ENCODE peak calls at places on chromosomes 13 and 19, in eight cellular contexts. S is Karpas-422, W is H1, H is PC-3, B is IMR-90, V is keratinocyte, E is mesendoderm, M is fibroblast of lung. J is an unnamed sample.

GRCh38 chr13:79780240-79780639 is 299.3 kb downstream of the NDFIP2 start:
- DNase-seq in S (no peak), W (no peak), H (no peak), B (peak), V (no peak), E (no peak), M (peak), J (no peak)

GRCh38 chr19:2820112-2820702 is 539 bp downstream of the ZNF554 start:
- DNase-seq in S (peak), W (no peak), H (no peak), B (no peak), V (no peak), E (peak), M (no peak), J (no peak)

GRCh38 chr19:13691569-13691968 is 72.8 kb upstream of the MRI1 start:
- DNase-seq in S (no peak), W (no peak), H (no peak), B (no peak), V (no peak), E (no peak), M (no peak), J (no peak)

GRCh38 chr13:18628428-18628827 is 553.2 kb downstream of the TUBA3C start:
- DNase-seq in S (no peak), W (no peak), H (no peak), B (no peak), V (no peak), E (no peak), M (no peak), J (peak)

GRCh38 chr19:1455336-1456120 is 5.6 kb downstream of the APC2 start:
- DNase-seq in S (peak), W (peak), H (peak), B (peak), V (no peak), E (peak), M (peak), J (peak)

GRCh38 chr13:33543631-33544030 is 258.1 kb upstream of the STARD13 start:
- DNase-seq in S (peak), W (no peak), H (peak), B (no peak), V (no peak), E (peak), M (peak), J (no peak)

GRCh38 chr13:20173121-20173746 is 12.4 kb upstream of the GJA3 start:
- DNase-seq in S (peak), W (no peak), H (no peak), B (peak), V (no peak), E (no peak), M (peak), J (no peak)

GRCh38 chr13:50080856-50081105 is 65.5 kb downstream of the KCNRG start:
- DNase-seq in S (no peak), W (no peak), H (no peak), B (peak), V (no peak), E (no peak), M (peak), J (no peak)

DNA sequence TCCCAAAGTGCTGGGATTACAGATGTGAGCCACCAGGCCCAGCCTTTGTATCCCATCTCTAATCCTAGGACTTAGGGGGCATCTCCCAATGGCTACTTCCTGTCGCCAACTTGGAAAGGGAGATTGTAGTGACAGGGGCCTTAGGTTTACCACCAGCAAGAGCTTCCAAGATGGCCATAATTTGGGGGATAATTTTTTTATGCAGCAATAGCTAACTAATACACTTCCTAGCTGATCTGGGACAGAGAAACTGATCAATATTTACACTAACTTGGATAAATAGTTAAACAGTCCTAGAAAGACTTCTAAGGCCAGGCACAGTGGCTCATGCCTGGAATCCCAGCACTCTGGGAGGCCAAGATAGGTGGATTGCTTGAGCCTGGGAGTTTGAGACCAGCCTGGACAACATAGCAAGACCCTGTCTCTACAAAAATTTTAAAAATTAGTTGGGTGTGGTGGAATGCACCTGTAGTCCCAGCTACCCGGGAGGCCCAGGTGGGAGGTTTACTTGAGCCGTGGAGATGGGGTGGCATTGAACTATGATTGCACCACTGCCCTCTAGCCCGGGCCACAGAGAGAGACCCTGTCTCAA is 5.3 kb upstream of the COLGALT1 start:
- DNase-seq in S (no peak), W (no peak), H (no peak), B (no peak), V (no peak), E (no peak), M (no peak), J (peak)
- H3K4me2 ChIP-seq in S (no peak), W (no peak), H (no peak), B (no peak), V (no peak), E (no peak), M (no peak), J (no peak)

GRCh38 chr19:45470147-45471081 is 2.6 kb downstream of the FOSB start:
- DNase-seq in S (no peak), W (no peak), H (peak), B (peak), V (peak), E (peak), M (no peak), J (peak)
- H3K4me2 ChIP-seq in S (peak), W (peak), H (peak), B (peak), V (peak), E (no peak), M (peak), J (peak)

GRCh38 chr13:108733141-108733540 is 103.7 kb downstream of the MYO16 start:
- DNase-seq in S (no peak), W (no peak), H (no peak), B (no peak), V (no peak), E (no peak), M (no peak), J (no peak)

DNA sequence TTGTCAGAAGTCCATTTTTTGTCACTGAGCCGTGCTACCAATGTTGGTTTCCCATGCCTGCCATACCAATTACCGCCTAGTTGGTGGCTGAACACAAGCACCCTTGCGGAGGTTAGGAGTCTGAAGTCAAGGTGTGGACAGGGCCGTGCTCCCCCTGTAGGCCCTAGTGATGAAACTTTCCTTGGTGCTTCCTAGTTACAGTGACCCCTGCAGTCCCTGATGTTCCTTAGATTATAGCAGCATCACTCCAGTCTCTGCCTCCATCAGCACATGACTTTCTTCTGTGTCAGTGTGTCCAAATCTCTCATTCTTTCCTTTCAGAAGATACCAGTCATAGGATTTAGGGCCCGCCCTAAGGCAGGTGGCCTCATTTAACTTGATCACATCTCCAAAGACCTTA is 99.0 kb downstream of the MYO16 start:
- DNase-seq in S (peak), W (peak), H (peak), B (no peak), V (no peak), E (peak), M (no peak), J (peak)
- H3K4me2 ChIP-seq in S (no peak), W (no peak), H (no peak), B (no peak), V (no peak), E (no peak), M (no peak), J (no peak)

DNA sequence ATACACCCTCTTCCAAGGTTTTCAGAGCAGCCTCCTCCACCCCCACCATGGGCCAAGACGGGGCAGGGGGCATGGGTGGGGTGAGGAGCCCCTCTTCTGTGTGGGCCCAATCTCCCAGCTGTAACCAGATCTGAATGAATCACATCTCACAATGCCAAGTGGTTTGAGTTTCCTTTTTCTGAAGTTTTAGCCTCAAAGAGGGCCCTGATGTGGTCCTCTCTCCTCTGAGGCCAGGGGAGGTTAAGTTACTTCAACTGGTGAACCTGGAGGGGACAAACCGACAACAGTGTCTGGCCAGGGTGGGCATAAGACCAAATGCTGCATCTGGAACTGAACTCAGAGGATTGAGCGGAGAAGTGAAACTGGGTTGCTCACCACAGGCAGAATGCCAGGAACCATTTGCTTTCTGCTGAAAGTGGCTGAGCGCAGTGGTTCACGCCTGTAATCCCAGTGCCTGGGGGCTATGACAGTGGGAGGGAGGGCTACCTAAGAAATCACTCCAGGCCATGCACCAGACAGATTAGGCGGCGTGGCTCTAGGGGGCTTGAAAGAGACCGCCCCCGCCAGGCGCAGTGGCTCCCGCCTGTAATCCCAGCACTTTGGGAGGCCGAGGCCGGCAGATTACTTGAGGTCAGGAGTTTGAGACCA is 15.4 kb upstream of the IRGC start:
- DNase-seq in S (no peak), W (no peak), H (peak), B (peak), V (peak), E (peak), M (peak), J (peak)
- H3K4me2 ChIP-seq in S (no peak), W (no peak), H (peak), B (peak), V (peak), E (no peak), M (peak), J (no peak)

GRCh38 chr13:99013951-99014350 is 36.1 kb upstream of the DOCK9 start:
- DNase-seq in S (no peak), W (no peak), H (no peak), B (no peak), V (no peak), E (peak), M (no peak), J (no peak)

GRCh38 chr13:99012539-99012938 is 34.7 kb upstream of the DOCK9 start:
- DNase-seq in S (no peak), W (no peak), H (no peak), B (no peak), V (no peak), E (no peak), M (no peak), J (no peak)

GRCh38 chr13:99014391-99014988 is 36.6 kb upstream of the DOCK9 start:
- DNase-seq in S (no peak), W (no peak), H (no peak), B (no peak), V (no peak), E (no peak), M (no peak), J (no peak)

GRCh38 chr13:99018418-99019180 is 40.7 kb upstream of the DOCK9 start:
- DNase-seq in S (no peak), W (no peak), H (peak), B (peak), V (no peak), E (no peak), M (peak), J (peak)

GRCh38 chr13:99015606-99016520 is 38.0 kb upstream of the DOCK9 start:
- DNase-seq in S (no peak), W (no peak), H (no peak), B (no peak), V (no peak), E (no peak), M (no peak), J (no peak)
- H3K4me2 ChIP-seq in S (no peak), W (no peak), H (no peak), B (no peak), V (no peak), E (no peak), M (peak), J (no peak)

DNA sequence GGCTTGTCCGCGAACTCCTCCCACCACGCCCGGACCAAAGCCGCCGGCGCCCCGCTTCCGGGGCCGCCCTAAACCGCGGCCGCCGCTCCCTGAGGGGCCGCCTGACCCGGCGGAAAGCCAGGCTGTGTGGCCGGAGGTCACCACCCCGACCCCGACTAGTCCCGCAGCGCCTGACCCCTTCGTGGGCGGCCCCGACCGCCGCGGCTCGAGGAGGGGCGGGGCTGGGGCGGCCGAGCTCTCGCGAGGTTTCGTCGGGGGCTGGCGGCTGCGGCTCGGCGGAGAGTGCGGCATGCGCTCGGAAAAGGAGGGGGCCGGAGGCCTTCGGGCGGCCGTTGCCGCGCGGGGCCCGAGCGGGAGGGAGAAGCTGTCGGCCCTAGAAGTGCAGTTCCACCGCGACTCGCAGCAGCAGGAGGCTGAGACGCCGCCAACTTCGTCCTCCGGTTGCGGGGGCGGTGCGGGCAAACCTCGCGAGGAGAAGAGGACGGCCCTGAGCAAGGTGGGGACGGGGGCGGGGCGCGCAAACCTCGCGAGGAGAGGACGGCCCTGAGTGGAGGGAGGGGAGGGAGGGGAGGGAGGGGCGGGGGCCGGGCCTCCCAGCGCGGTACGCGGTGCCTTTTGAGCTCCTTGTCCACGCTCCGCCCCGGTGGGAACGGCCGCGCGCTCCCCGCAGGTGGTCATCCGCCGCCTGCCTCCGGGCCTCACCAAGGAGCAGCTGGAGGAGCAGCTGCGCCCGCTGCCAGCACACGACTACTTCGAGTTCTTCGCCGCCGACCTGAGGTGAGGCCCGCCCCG is at the start of gene UPF3A:
- DNase-seq in S (peak), W (peak), H (peak), B (peak), V (no peak), E (peak), M (peak), J (peak)
- H3K4me2 ChIP-seq in S (peak), W (peak), H (peak), B (peak), V (peak), E (peak), M (peak), J (peak)

GRCh38 chr13:24745861-24746617 is 17.9 kb upstream of the RNF17 start:
- DNase-seq in S (no peak), W (peak), H (no peak), B (no peak), V (no peak), E (peak), M (no peak), J (no peak)

GRCh38 chr13:24746618-24747247 is 17.2 kb upstream of the RNF17 start:
- DNase-seq in S (no peak), W (peak), H (no peak), B (no peak), V (no peak), E (peak), M (no peak), J (peak)

GRCh38 chr13:24744247-24744646 is 19.7 kb upstream of the RNF17 start:
- DNase-seq in S (no peak), W (no peak), H (no peak), B (no peak), V (no peak), E (no peak), M (no peak), J (no peak)

GRCh38 chr13:24745516-24745860 is 18.5 kb upstream of the RNF17 start:
- DNase-seq in S (no peak), W (peak), H (no peak), B (no peak), V (no peak), E (no peak), M (no peak), J (no peak)

GRCh38 chr13:24747248-24748151 is 16.5 kb upstream of the RNF17 start:
- DNase-seq in S (no peak), W (peak), H (no peak), B (no peak), V (no peak), E (peak), M (peak), J (peak)
- H3K4me2 ChIP-seq in S (no peak), W (peak), H (peak), B (peak), V (peak), E (peak), M (peak), J (peak)

DNA sequence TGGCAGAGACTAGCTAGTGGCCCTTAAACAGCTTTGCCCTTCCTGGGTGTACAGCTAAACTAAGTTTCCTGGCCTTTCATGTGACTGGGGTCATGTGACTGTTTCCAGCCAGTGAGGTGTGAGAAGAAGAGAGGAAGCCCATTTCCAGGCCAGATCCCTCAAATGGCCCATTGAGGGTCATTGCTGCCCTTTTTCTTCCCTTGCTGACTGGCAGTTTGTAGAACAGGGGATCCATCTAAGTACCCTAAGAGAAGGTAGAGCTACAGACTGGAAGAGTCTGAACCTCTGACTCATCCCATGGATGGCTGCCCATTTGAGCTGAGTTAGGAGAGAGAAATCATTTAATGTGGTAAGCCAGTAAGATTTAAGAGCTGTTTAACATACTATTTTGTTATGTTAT is 2.8 kb downstream of the SWSAP1 start:
- DNase-seq in S (peak), W (no peak), H (peak), B (peak), V (no peak), E (no peak), M (peak), J (no peak)
- H3K4me2 ChIP-seq in S (peak), W (no peak), H (peak), B (peak), V (peak), E (no peak), M (peak), J (no peak)

J was measured in trophoblast cell.